ENCODE peak calls at places on chromosomes 4 and X, in five cellular contexts. One of them, this sample, is unnamed. For H3K9me2, the result is how much of the 10 kb centered on the place peaks cover.

GRCh38 chr4:181008164-181008563 is 1235.0 kb upstream of the TENM3 start:
- DNase-seq in GM23248: no peak
- DNase-seq in MM.1S: no peak
- DNase-seq in SK-N-SH: no peak
- DNase-seq in HCT116: no peak
- DNase-seq in this sample: peak

GRCh38 chrX:31123335-31123734 is 51.5 kb upstream of the FTHL17 start:
- DNase-seq in GM23248: no peak
- DNase-seq in MM.1S: no peak
- DNase-seq in SK-N-SH: no peak
- DNase-seq in HCT116: no peak
- DNase-seq in this sample: no peak

GRCh38 chrX:150546711-150547153 is 21.7 kb upstream of the MTM1 start:
- DNase-seq in GM23248: peak
- DNase-seq in MM.1S: no peak
- DNase-seq in SK-N-SH: no peak
- DNase-seq in HCT116: no peak
- DNase-seq in this sample: no peak

GRCh38 chr4:47913328-47913727 is 1.1 kb downstream of the NFXL1 start:
- DNase-seq in GM23248: peak
- DNase-seq in MM.1S: no peak
- DNase-seq in SK-N-SH: peak
- DNase-seq in HCT116: no peak
- DNase-seq in this sample: peak

GRCh38 chrX:120021927-120022326 is 55.6 kb downstream of the RHOXF2B start:
- DNase-seq in GM23248: no peak
- DNase-seq in MM.1S: no peak
- DNase-seq in SK-N-SH: no peak
- DNase-seq in HCT116: no peak
- DNase-seq in this sample: no peak

GRCh38 chrX:46572295-46572936 is 1.1 kb upstream of the CHST7 start:
- DNase-seq in GM23248: peak
- DNase-seq in MM.1S: peak
- DNase-seq in SK-N-SH: no peak
- DNase-seq in HCT116: no peak
- DNase-seq in this sample: no peak

GRCh38 chrX:23478056-23478455 is 143.4 kb downstream of the PTCHD1 start:
- DNase-seq in GM23248: peak
- DNase-seq in MM.1S: no peak
- DNase-seq in SK-N-SH: no peak
- DNase-seq in HCT116: no peak
- DNase-seq in this sample: peak

GRCh38 chr4:76626686-76627465 is 191.8 kb downstream of the SHROOM3 start:
- DNase-seq in GM23248: no peak
- DNase-seq in MM.1S: no peak
- DNase-seq in SK-N-SH: peak
- DNase-seq in HCT116: no peak
- DNase-seq in this sample: peak

GRCh38 chr4:81565137-81565870 is 93.6 kb upstream of the RASGEF1B start:
- DNase-seq in GM23248: peak
- DNase-seq in MM.1S: no peak
- DNase-seq in SK-N-SH: no peak
- DNase-seq in HCT116: no peak
- DNase-seq in this sample: peak

GRCh38 chrX:39174761-39175417 is 373.6 kb downstream of the MID1IP1 start:
- DNase-seq in GM23248: peak
- DNase-seq in MM.1S: peak
- DNase-seq in SK-N-SH: no peak
- DNase-seq in HCT116: no peak
- DNase-seq in this sample: peak

GRCh38 chrX:71251456-71251973 is 2.4 kb downstream of the ZMYM3 start:
- DNase-seq in GM23248: no peak
- DNase-seq in MM.1S: no peak
- DNase-seq in SK-N-SH: no peak
- DNase-seq in HCT116: no peak
- DNase-seq in this sample: no peak

GRCh38 chr4:828641-829271 is 2.8 kb upstream of the CPLX1 start:
- DNase-seq in GM23248: peak
- DNase-seq in MM.1S: no peak
- DNase-seq in SK-N-SH: peak
- DNase-seq in HCT116: no peak
- DNase-seq in this sample: no peak

GRCh38 chr4:2860391-2861348 is 17.0 kb downstream of the ADD1 start:
- DNase-seq in GM23248: no peak
- DNase-seq in MM.1S: no peak
- DNase-seq in SK-N-SH: no peak
- DNase-seq in HCT116: no peak
- DNase-seq in this sample: no peak

GRCh38 chrX:39877919-39878318 is 219.8 kb downstream of the BCOR start:
- DNase-seq in GM23248: no peak
- DNase-seq in MM.1S: no peak
- DNase-seq in SK-N-SH: no peak
- DNase-seq in HCT116: no peak
- DNase-seq in this sample: no peak

GRCh38 chr4:38949416-38950051 is 81.9 kb downstream of the FAM114A1 start:
- DNase-seq in GM23248: peak
- DNase-seq in MM.1S: peak
- DNase-seq in SK-N-SH: no peak
- DNase-seq in HCT116: no peak
- DNase-seq in this sample: peak

GRCh38 chr4:38951598-38951997 is 80.6 kb downstream of the TMEM156 start:
- DNase-seq in GM23248: no peak
- DNase-seq in MM.1S: no peak
- DNase-seq in SK-N-SH: no peak
- DNase-seq in HCT116: no peak
- DNase-seq in this sample: no peak

GRCh38 chr4:38950734-38951133 is 81.5 kb downstream of the TMEM156 start:
- DNase-seq in GM23248: no peak
- DNase-seq in MM.1S: no peak
- DNase-seq in SK-N-SH: no peak
- DNase-seq in HCT116: no peak
- DNase-seq in this sample: no peak

GRCh38 chr4:38950159-38950558 is 82.0 kb downstream of the TMEM156 start:
- DNase-seq in GM23248: no peak
- DNase-seq in MM.1S: no peak
- DNase-seq in SK-N-SH: no peak
- DNase-seq in HCT116: no peak
- DNase-seq in this sample: no peak

DNA sequence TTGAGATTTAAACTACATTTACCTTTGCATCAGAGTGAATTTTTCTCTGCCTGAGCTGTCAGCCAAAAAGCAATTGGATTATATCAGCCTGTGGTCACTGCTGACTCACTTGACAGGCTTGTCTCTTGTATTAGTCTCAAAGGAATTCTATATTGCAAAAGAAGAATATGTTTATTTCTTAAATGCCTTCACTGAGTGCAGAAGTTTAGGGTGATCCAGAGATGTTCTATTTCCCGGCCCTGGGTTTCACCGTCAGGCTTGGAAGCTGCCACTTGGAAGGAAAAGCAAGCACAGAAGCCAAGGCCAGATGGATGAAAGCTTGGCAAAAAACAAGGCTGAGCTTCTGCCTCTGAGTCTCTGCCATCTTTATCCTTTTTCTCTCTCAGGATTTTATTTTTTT is 80.9 kb downstream of the FAM114A1 start:
- DNase-seq in GM23248: peak
- DNase-seq in MM.1S: no peak
- DNase-seq in SK-N-SH: no peak
- DNase-seq in HCT116: no peak
- DNase-seq in this sample: peak
- H3K9ac ChIP-seq in GM23248: peak
- H3K9ac ChIP-seq in MM.1S: no peak
- H3K9ac ChIP-seq in SK-N-SH: no peak
- H3K9ac ChIP-seq in HCT116: no peak
- H3K9ac ChIP-seq in this sample: no peak

DNA sequence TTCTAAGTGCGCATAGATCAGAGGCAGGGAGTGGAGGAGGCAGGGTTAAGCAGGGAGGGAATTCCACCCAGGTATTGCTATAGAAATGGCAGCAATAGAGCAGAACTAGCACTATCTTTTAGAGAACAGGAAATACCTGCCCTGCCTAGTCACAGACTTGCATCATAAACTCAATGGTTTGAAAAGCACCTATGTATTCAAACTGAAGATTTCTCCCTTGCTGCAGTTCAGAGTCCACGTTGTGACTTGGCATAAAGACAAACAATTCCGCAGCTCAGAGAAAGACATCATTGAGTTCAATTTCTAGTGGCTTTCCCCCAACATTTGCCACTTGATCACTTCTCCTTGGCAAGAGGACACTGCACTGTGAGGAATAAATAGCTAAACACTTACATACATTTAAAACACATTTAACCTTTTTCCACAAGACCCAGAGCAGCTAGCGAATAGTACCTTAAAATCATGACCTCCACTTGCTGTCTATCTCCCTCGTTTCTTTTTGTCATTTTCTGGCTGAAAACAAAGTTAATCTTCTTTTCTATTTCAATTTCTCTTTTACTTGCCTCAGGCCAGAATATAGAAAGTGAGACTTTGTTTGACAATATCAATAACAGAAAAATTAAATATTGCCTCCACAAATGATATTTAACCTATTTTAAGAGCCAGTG is 42.4 kb downstream of the SLC7A11 start:
- DNase-seq in GM23248: peak
- DNase-seq in MM.1S: no peak
- DNase-seq in SK-N-SH: no peak
- DNase-seq in HCT116: peak
- DNase-seq in this sample: peak
- TF ChIP-seq EZH2phosphoT487 in GM23248: no peak
- TF ChIP-seq EZH2phosphoT487 in MM.1S: no peak
- TF ChIP-seq EZH2phosphoT487 in SK-N-SH: no peak
- TF ChIP-seq EZH2phosphoT487 in HCT116: no peak
- TF ChIP-seq EZH2phosphoT487 in this sample: no peak

DNA sequence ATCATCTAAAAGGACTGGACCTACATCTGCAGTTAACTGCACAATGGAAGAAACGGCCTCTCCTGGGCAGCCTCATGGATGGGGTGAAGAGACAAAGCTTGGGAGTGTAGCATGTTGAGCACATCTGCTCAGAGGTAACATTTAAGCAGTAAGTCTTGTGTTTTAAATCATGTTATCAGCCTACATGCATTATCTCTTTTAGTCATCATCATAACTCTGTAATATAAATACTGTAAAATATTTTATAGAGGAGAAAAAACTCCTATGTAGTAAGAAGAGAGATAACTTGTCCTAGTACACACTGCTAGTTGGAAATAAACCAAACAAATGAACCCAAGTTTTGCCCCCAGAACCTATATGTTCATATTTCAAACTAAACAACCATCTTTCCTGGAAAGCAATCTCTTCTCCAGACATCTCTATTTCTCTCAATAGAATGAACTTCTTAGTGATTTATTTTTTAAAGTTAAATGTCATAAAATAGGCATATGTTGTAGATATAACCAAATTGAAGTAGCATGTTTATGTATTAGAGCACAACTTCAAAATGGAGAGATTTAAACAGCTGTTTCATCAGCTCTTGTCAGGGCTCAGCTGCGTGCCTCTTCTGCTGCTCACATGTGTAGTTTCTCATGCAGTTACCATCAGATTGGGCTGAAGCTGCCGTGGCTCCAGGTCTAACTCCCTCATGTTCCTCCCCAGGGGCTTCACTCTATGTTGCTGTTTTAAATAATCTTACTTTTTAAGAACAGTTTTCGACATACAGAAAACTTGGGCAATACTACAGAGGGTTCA is 581.8 kb upstream of the ZFP42 start:
- DNase-seq in GM23248: no peak
- DNase-seq in MM.1S: no peak
- DNase-seq in SK-N-SH: no peak
- DNase-seq in HCT116: no peak
- DNase-seq in this sample: no peak
- H3K9me2 ChIP-seq in GM23248: under half
- H3K9me2 ChIP-seq in MM.1S: under half
- H3K9me2 ChIP-seq in SK-N-SH: under half
- H3K9me2 ChIP-seq in HCT116: under half
- H3K9me2 ChIP-seq in this sample: under half

DNA sequence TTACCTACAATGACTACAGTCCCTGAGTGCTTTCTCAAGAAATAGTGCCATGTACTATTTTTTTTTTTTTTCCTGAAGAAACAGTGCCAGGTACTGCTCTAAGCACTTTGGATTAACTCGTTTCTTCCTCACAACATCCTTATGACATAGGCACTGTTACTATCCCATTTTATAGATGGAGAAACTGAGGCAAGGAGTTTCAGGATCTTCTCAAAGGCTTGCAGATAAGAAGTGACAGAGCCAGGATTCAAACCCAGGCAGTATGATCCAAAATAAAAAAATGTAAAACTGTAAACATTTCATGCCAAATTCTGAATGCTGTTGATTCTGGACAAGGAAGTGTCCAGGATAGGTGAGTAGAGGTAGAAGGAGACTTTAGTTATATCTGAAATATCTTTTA is 1.1 kb downstream of the FANCB start:
- DNase-seq in GM23248: no peak
- DNase-seq in MM.1S: no peak
- DNase-seq in SK-N-SH: no peak
- DNase-seq in HCT116: no peak
- DNase-seq in this sample: no peak
- H3K9ac ChIP-seq in GM23248: peak
- H3K9ac ChIP-seq in MM.1S: no peak
- H3K9ac ChIP-seq in SK-N-SH: no peak
- H3K9ac ChIP-seq in HCT116: no peak
- H3K9ac ChIP-seq in this sample: peak

DNA sequence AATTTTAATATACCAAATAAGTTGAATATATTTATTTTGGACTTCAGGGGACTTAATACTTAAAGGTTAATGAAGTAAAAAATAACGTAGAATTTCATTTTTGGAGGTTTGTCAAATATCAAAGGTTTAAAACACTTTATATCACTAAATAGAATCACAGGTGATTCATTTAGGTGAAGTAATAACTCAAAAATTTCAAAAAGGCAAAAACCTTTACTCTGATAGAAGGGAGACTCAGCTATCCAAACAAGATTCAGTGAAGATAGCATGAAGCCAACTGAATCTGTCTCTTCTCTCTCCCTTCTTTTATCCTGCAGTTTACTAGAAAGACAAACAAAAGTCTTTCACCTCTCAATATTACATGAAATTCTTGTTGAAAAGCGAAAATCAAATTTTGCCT is 110.2 kb upstream of the CYSLTR1 start:
- DNase-seq in GM23248: no peak
- DNase-seq in MM.1S: no peak
- DNase-seq in SK-N-SH: no peak
- DNase-seq in HCT116: no peak
- DNase-seq in this sample: peak
- TF ChIP-seq EZH2phosphoT487 in GM23248: no peak
- TF ChIP-seq EZH2phosphoT487 in MM.1S: no peak
- TF ChIP-seq EZH2phosphoT487 in SK-N-SH: no peak
- TF ChIP-seq EZH2phosphoT487 in HCT116: no peak
- TF ChIP-seq EZH2phosphoT487 in this sample: no peak

GRCh38 chr4:127055349-127055748 is 577.4 kb upstream of the INTU start:
- DNase-seq in GM23248: peak
- DNase-seq in MM.1S: no peak
- DNase-seq in SK-N-SH: no peak
- DNase-seq in HCT116: no peak
- DNase-seq in this sample: peak
- H3K9me2 ChIP-seq in GM23248: under half
- H3K9me2 ChIP-seq in MM.1S: under half
- H3K9me2 ChIP-seq in SK-N-SH: under half
- H3K9me2 ChIP-seq in HCT116: under half
- H3K9me2 ChIP-seq in this sample: under half

GRCh38 chr4:98706200-98706813 is 47.9 kb upstream of the TSPAN5 start:
- DNase-seq in GM23248: no peak
- DNase-seq in MM.1S: no peak
- DNase-seq in SK-N-SH: no peak
- DNase-seq in HCT116: no peak
- DNase-seq in this sample: no peak
- H3K9ac ChIP-seq in GM23248: no peak
- H3K9ac ChIP-seq in MM.1S: no peak
- H3K9ac ChIP-seq in SK-N-SH: no peak
- H3K9ac ChIP-seq in HCT116: no peak
- H3K9ac ChIP-seq in this sample: no peak

GRCh38 chr4:60926624-60927023 is 273.5 kb upstream of the ADGRL3 start:
- DNase-seq in GM23248: no peak
- DNase-seq in MM.1S: no peak
- DNase-seq in SK-N-SH: no peak
- DNase-seq in HCT116: no peak
- DNase-seq in this sample: no peak
- TF ChIP-seq EZH2phosphoT487 in GM23248: no peak
- TF ChIP-seq EZH2phosphoT487 in MM.1S: no peak
- TF ChIP-seq EZH2phosphoT487 in SK-N-SH: no peak
- TF ChIP-seq EZH2phosphoT487 in HCT116: no peak
- TF ChIP-seq EZH2phosphoT487 in this sample: no peak